ENCODE peak calls at places on chromosomes 5 and 9, in six cellular contexts. S is putamen; R is NCI-H1092; D is nephron progenitor cell; N is stimulated activated CD8-positive, alpha-beta memory T cell treated with anti-CD3 and anti-CD28 coated beads, Interleukin-4, amount 100 ng/mL, for 1 hour; M is HS-5. V is an unnamed sample.

GRCh38 chr9:104860280-104860679 is 67.7 kb downstream of the ABCA1 start:
- DNase-seq in S (no peak), R (no peak), D (no peak), N (no peak), M (no peak), V (no peak)

GRCh38 chr9:18457498-18457897 is 16.5 kb upstream of the ADAMTSL1 start:
- DNase-seq in S (no peak), R (no peak), D (no peak), N (no peak), M (no peak), V (no peak)

GRCh38 chr5:39283231-39283818 is 64.0 kb upstream of the FYB1 start:
- DNase-seq in S (peak; percentile 52), R (no peak), D (peak; percentile 12), N (peak; percentile 23), M (peak; percentile 62), V (no peak)

GRCh38 chr9:71663931-71664459 is 104.3 kb downstream of the CEMIP2 start:
- DNase-seq in S (no peak), R (no peak), D (no peak), N (no peak), M (no peak), V (no peak)

GRCh38 chr5:1103505-1104326 is 8.1 kb downstream of the SLC12A7 start:
- DNase-seq in S (peak; percentile 48), R (peak; percentile 61), D (no peak), N (no peak), M (no peak), V (peak; percentile 33)

GRCh38 chr5:54484219-54484894 is 28.9 kb downstream of the HSPB3 start:
- DNase-seq in S (no peak), R (no peak), D (no peak), N (no peak), M (no peak), V (no peak)

GRCh38 chr9:109780453-109781033 is 545 bp downstream of the PALM2AKAP2 start:
- DNase-seq in S (no peak), R (peak; percentile 26), D (peak; percentile 23), N (no peak), M (no peak), V (no peak)

GRCh38 chr9:109181284-109181683 is 14.2 kb upstream of the FRRS1L start:
- DNase-seq in S (no peak), R (no peak), D (no peak), N (no peak), M (no peak), V (no peak)

GRCh38 chr5:4758550-4758949 is 381.6 kb upstream of the ADAMTS16 start:
- DNase-seq in S (no peak), R (no peak), D (no peak), N (no peak), M (no peak), V (no peak)

GRCh38 chr5:143812085-143812705 is at the start of gene HMHB1:
- DNase-seq in S (no peak), R (no peak), D (no peak), N (no peak), M (no peak), V (no peak)

GRCh38 chr5:6759401-6759800 is 46.2 kb downstream of the TENT4A start:
- DNase-seq in S (no peak), R (no peak), D (no peak), N (no peak), M (no peak), V (no peak)

GRCh38 chr9:129408535-129409215 is 212.2 kb downstream of the C9orf50 start:
- DNase-seq in S (no peak), R (no peak), D (no peak), N (no peak), M (no peak), V (no peak)

GRCh38 chr9:123475407-123475806 is 119.4 kb downstream of the CRB2 start:
- DNase-seq in S (no peak), R (no peak), D (no peak), N (no peak), M (no peak), V (no peak)

V was measured in cortex of kidney.